ENCODE peak calls at places on chromosomes 6 and 20, in nine cellular contexts. K, Q, G, P, S, Z, L, J and R are unnamed samples.

GRCh38 chr6:169839898-169840631 is 88.6 kb downstream of the ERMARD start:
- DNase-seq in J (no peak), S (no peak), Q (no peak), K (peak; percentile 43), P (no peak), Z (no peak), G (no peak), L (peak; percentile 44), R (no peak)

GRCh38 chr6:17740559-17741220 is 34.0 kb upstream of the NUP153 start:
- DNase-seq in P (no peak), S (no peak), J (no peak), Q (no peak), L (no peak), K (no peak), G (no peak), Z (no peak), R (no peak)

GRCh38 chr6:47520282-47520681 is 42.7 kb downstream of the CD2AP start:
- DNase-seq in L (no peak), Z (no peak), J (no peak), S (no peak), G (no peak), Q (no peak), P (no peak), K (peak; percentile 73), R (no peak)

GRCh38 chr6:15363164-15363522 is 117.3 kb downstream of the JARID2 start:
- DNase-seq in Q (no peak), S (no peak), Z (no peak), J (no peak), K (no peak), P (no peak), L (no peak), G (no peak), R (no peak)

GRCh38 chr6:112205521-112206458 is 48.6 kb downstream of the LAMA4 start:
- DNase-seq in L (no peak), Q (no peak), Z (peak; percentile 82), G (no peak), K (no peak), J (no peak), S (no peak), P (no peak), R (no peak)

GRCh38 chr6:99841297-99841696 is 152.7 kb downstream of the MCHR2 start:
- DNase-seq in Q (no peak), S (no peak), L (no peak), Z (no peak), G (no peak), P (no peak), K (no peak), J (no peak), R (no peak)

GRCh38 chr6:27260339-27260738 is 12.8 kb downstream of the PRSS16 start:
- DNase-seq in G (no peak), J (no peak), K (no peak), Q (no peak), S (no peak), P (no peak), Z (no peak), L (no peak), R (no peak)

GRCh38 chr6:26158581-26159416 is 71.6 kb downstream of the HFE start:
- DNase-seq in K (peak; percentile 77), Z (peak; percentile 64), L (peak; percentile 86), P (peak; percentile 70), S (peak; percentile 68), J (peak; percentile 55), Q (peak; percentile 79), G (peak; percentile 59), R (peak; percentile 86)

GRCh38 chr20:46458891-46459750 is 52.7 kb upstream of the ELMO2 start:
- DNase-seq in S (no peak), L (no peak), G (peak; percentile 23), K (no peak), P (peak; percentile 72), J (no peak), Q (no peak), Z (no peak), R (no peak)

GRCh38 chr20:59596690-59597089 is 7.7 kb upstream of the PHACTR3 start:
- DNase-seq in J (no peak), Q (no peak), G (no peak), L (no peak), S (no peak), Z (no peak), K (no peak), P (no peak), R (no peak)

GRCh38 chr6:79605061-79605460 is 26.1 kb upstream of the SH3BGRL2 start:
- DNase-seq in P (no peak), J (no peak), L (no peak), Z (no peak), G (peak; percentile 46), Q (peak; percentile 48), S (no peak), K (no peak), R (no peak)

GRCh38 chr6:84065718-84066290 is 32.2 kb downstream of the MRAP2 start:
- DNase-seq in Z (peak; percentile 25), G (no peak), Q (no peak), J (no peak), K (no peak), P (no peak), S (no peak), L (no peak), R (no peak)

GRCh38 chr6:45293306-45293705 is 34.8 kb upstream of the RUNX2 start:
- DNase-seq in J (no peak), Q (no peak), L (no peak), S (no peak), P (no peak), Z (no peak), K (no peak), G (no peak), R (no peak)

GRCh38 chr20:31570735-31571617 is 34.1 kb upstream of the ID1 start:
- DNase-seq in K (no peak), P (no peak), Q (no peak), G (no peak), L (no peak), Z (no peak), S (no peak), J (no peak), R (no peak)

GRCh38 chr6:19845271-19846046 is 8.3 kb downstream of the ID4 start:
- DNase-seq in G (no peak), Z (peak; percentile 59), J (no peak), S (no peak), P (no peak), Q (peak; percentile 20), K (no peak), L (no peak), R (no peak)

GRCh38 chr20:57064836-57065235 is 201.6 kb downstream of the BMP7 start:
- DNase-seq in P (no peak), S (no peak), K (no peak), G (no peak), J (no peak), Z (no peak), Q (no peak), L (no peak), R (no peak)

GRCh38 chr6:5023923-5024322 is 20.1 kb upstream of the RPP40 start:
- DNase-seq in S (no peak), L (no peak), Q (no peak), G (no peak), J (no peak), Z (no peak), K (no peak), P (no peak), R (no peak)

GRCh38 chr20:40970218-40970617 is 58.4 kb upstream of the TOP1 start:
- DNase-seq in K (no peak), Z (peak; percentile 36), L (no peak), J (no peak), Q (no peak), P (no peak), G (no peak), S (no peak), R (no peak)

GRCh38 chr6:125099211-125100017 is 54.2 kb upstream of the TPD52L1 start:
- DNase-seq in S (peak; percentile 71), G (peak; percentile 59), J (peak; percentile 0), K (peak; percentile 64), P (peak; percentile 35), Q (peak; percentile 45), L (no peak), Z (peak; percentile 60), R (no peak)

GRCh38 chr20:48945840-48946514 is 24.5 kb downstream of the ARFGEF2 start:
- DNase-seq in P (peak; percentile 61), J (no peak), G (no peak), S (peak; percentile 75), Z (peak; percentile 99), Q (peak; percentile 70), L (no peak), K (peak; percentile 66), R (no peak)

GRCh38 chr6:86936834-86937218 is 502 bp upstream of the HTR1E start:
- DNase-seq in G (no peak), Q (no peak), S (no peak), P (no peak), J (no peak), L (no peak), K (no peak), Z (no peak), R (no peak)

GRCh38 chr20:34705383-34706021 is 1.4 kb downstream of the TP53INP2 start:
- DNase-seq in J (no peak), Z (peak; percentile 56), P (no peak), G (peak; percentile 21), L (no peak), K (peak; percentile 78), S (peak; percentile 65), Q (peak; percentile 69), R (peak; percentile 56)
- TF ChIP-seq CTCF in J (no peak), Z (peak; percentile 9), P (no peak), G (peak; percentile 13), L (no peak), K (no peak), S (peak; percentile 33), Q (peak; percentile 15), R (no peak)

GRCh38 chr6:157281570-157281969 is 41.7 kb downstream of the TMEM242 start:
- DNase-seq in S (peak; percentile 51), G (no peak), Q (no peak), Z (peak; percentile 20), P (no peak), J (no peak), L (no peak), K (peak; percentile 59), R (no peak)
- TF ChIP-seq CTCF in S (peak; percentile 22), G (peak; percentile 35), Q (peak; percentile 10), Z (peak; percentile 41), P (no peak), J (no peak), L (peak; percentile 47), K (peak; percentile 15), R (no peak)

GRCh38 chr20:62730481-62730880 is 21.8 kb downstream of the NTSR1 start:
- DNase-seq in S (no peak), L (no peak), P (no peak), Q (no peak), K (no peak), G (no peak), J (no peak), Z (no peak), R (no peak)
- TF ChIP-seq CTCF in S (no peak), L (no peak), P (no peak), Q (no peak), K (no peak), G (no peak), J (no peak), Z (no peak), R (no peak)

DNA sequence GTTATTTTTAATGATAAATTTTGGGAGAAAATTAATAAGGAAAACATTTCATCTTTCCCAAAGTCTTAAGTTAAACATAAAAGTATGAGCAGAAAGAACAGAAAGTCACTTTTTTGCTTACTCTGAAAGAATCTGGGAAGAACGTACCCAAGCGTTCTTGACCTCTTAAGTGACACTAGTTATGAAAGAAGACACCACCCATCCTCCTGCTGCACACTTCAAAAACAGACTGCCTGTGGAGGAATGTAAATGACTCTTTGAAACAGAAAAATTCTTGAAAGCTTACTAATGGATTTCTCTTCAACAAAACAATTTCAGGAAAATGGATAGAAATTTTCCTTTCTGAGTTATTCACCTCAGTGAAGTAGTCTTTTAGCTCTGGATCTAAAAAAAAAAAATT is 227.7 kb downstream of the MEI4 start:
- DNase-seq in L (no peak), J (no peak), S (no peak), G (no peak), P (no peak), Q (peak; percentile 80), Z (peak; percentile 1), K (no peak), R (no peak)
- TF ChIP-seq CTCF in L (no peak), J (no peak), S (no peak), G (no peak), P (no peak), Q (no peak), Z (no peak), K (no peak), R (no peak)